ENCODE peak calls at places on chromosomes 7 and 10, in six cellular contexts. G is prostate gland, N is Peyer's patch, L is SK-N-SH, B is HAP-1, J is right lobe of liver. R is an unnamed sample.

GRCh38 chr7:113370910-113371309 is 252.6 kb upstream of the SMIM30 start:
- DNase-seq in B (no peak), J (no peak), L (no peak), N (no peak), G (no peak), R (no peak)

GRCh38 chr7:128214463-128214862 is 26.6 kb upstream of the LEP start:
- DNase-seq in B (no peak), N (no peak), G (no peak), L (no peak), J (no peak), R (no peak)

GRCh38 chr7:114508096-114508495 is 93.5 kb downstream of the FOXP2 start:
- DNase-seq in L (no peak), G (no peak), N (no peak), B (no peak), J (no peak), R (no peak)

GRCh38 chr7:87059525-87060287 is at the start of gene ELAPOR2:
- DNase-seq in G (peak; percentile 47), L (peak; percentile 98), J (peak; percentile 69), B (peak; percentile 66), N (peak; percentile 90), R (peak; percentile 72)

GRCh38 chr7:144821069-144821468 is 14.8 kb downstream of the TPK1 start:
- DNase-seq in N (no peak), J (no peak), L (no peak), G (no peak), B (no peak), R (no peak)

GRCh38 chr10:93138113-93138870 is 64.6 kb downstream of the CYP26A1 start:
- DNase-seq in J (no peak), L (no peak), G (peak; percentile 58), B (no peak), N (no peak), R (no peak)

GRCh38 chr7:81886211-81886764 is 116.4 kb upstream of the HGF start:
- DNase-seq in J (no peak), G (no peak), N (no peak), B (no peak), L (peak; percentile 4), R (no peak)

GRCh38 chr10:17006631-17007161 is 122.9 kb downstream of the CUBN start:
- DNase-seq in L (no peak), B (no peak), G (peak; percentile 16), N (no peak), J (no peak), R (no peak)

GRCh38 chr10:103498936-103499638 is 5.6 kb downstream of the NEURL1 start:
- DNase-seq in J (no peak), N (no peak), B (no peak), G (no peak), L (no peak), R (no peak)

GRCh38 chr7:33722383-33723096 is 182.8 kb upstream of the BMPER start:
- DNase-seq in B (no peak), N (no peak), J (no peak), L (peak; percentile 93), G (no peak), R (no peak)

DNA sequence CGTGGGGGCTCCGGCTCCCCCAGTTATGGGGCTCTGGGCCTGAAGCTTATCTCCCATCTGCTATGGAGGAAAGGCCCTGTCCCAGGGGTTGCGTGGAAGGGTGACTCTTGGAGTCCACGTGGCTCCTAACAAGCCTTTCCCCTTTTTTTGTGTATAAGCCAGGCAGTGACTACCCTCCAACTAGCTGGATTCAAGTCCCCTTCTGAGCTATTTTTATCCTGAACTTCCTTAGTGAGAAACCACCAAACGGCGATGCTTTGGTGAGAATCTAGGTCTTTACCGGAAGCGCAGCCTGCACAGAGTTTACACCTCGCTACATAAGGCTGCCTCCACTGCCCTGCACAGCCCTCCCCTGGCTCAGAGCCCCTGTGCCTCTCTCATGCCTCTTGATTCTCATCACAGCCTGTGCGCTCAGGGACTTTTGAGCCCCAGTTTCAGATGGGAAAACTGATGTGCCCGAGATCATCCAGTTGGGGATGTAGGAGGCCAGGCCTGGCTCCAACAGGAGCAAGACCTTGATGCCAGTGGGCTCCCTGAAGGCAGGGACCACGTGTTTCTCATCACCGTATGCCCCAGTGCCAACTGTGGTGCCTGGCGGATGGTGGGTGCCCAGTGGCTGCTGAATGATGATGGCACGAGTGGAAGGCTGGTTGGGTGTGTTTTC is 102.3 kb upstream of the PPIF start:
- DNase-seq in B (no peak), G (no peak), L (no peak), J (no peak), N (peak; percentile 83), R (no peak)
- H3K4me1 ChIP-seq in B (peaks cover 12% of the 10 kb centered on the region), G (peaks cover 25% of the 10 kb centered on the region), L (peaks cover 85% of the 10 kb centered on the region), J (no peaks in the 10 kb centered on the region), N (peaks cover 69% of the 10 kb centered on the region), R (peaks cover 31% of the 10 kb centered on the region)

DNA sequence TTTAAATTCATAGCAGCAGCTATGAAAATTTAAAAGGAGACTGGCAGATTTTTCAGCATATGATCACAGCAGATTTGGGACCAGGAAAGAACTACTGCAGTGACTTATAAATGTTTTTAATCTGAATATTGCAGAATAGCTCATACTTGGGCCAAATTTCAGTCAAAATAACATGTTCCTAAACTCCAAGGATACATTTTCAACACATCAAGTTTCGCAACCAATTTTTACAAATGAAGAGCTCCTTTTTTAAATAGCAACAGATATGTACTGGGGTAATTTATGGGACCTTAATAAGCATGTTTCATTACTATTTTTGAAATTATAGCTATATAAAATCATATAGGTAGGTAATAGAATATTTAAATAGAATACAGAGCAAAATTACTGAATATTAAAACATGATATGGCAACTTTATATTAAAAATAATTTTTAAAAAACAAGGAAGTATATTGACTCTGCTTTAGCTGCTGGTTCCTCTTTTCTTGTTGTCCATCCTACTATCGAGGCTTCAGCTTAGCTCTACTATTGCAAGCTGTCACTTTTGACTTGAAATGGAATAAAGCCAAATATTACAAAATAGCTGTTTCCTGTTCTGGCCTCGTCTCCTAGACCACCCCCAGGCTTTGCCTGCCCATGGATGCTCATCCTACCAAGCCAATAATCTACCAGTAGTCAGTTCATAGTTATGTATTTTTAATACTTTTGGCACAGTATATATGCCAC is 123.1 kb downstream of the NRBF2 start:
- DNase-seq in G (no peak), N (no peak), B (no peak), L (peak; percentile 18), J (no peak), R (no peak)
- H3K4me1 ChIP-seq in G (no peaks in the 10 kb centered on the region), N (peaks cover 48% of the 10 kb centered on the region), B (no peaks in the 10 kb centered on the region), L (peaks cover 12% of the 10 kb centered on the region), J (no peaks in the 10 kb centered on the region), R (peaks cover 20% of the 10 kb centered on the region)

GRCh38 chr7:56048245-56048644 is 3.0 kb downstream of the PSPH start:
- DNase-seq in B (no peak), N (no peak), J (no peak), L (no peak), G (no peak), R (no peak)

GRCh38 chr7:56051053-56051338 is 248 bp downstream of the PSPH start:
- DNase-seq in G (no peak), N (no peak), J (no peak), B (no peak), L (no peak), R (no peak)

GRCh38 chr7:56040691-56041090 is 10.6 kb downstream of the PSPH start:
- DNase-seq in N (no peak), G (no peak), J (no peak), B (no peak), L (no peak), R (no peak)

GRCh38 chr7:56046728-56047445 is 4.4 kb downstream of the PSPH start:
- DNase-seq in G (peak; percentile 31), B (peak; percentile 97), J (no peak), N (no peak), L (no peak), R (peak; percentile 50)

GRCh38 chr7:56045796-56046195 is 5.4 kb downstream of the PSPH start:
- DNase-seq in G (no peak), L (no peak), J (no peak), N (no peak), B (no peak), R (no peak)
- H3K4me1 ChIP-seq in G (no peaks in the 10 kb centered on the region), L (peaks cover 14% of the 10 kb centered on the region), J (no peaks in the 10 kb centered on the region), N (peaks cover 21% of the 10 kb centered on the region), B (peaks cover 36% of the 10 kb centered on the region), R (peaks cover 24% of the 10 kb centered on the region)

GRCh38 chr10:77513783-77514331 is 123.8 kb downstream of the KCNMA1 start:
- DNase-seq in B (no peak), L (peak; percentile 82), J (no peak), G (peak; percentile 26), N (peak; percentile 74), R (peak; percentile 81)

GRCh38 chr10:77510695-77511094 is 126.9 kb downstream of the KCNMA1 start:
- DNase-seq in N (no peak), G (no peak), B (no peak), J (no peak), L (no peak), R (no peak)

GRCh38 chr10:77511498-77512218 is 126.0 kb downstream of the KCNMA1 start:
- DNase-seq in L (no peak), B (no peak), N (no peak), G (no peak), J (no peak), R (no peak)

GRCh38 chr10:77512219-77512578 is 125.4 kb downstream of the KCNMA1 start:
- DNase-seq in N (no peak), B (no peak), L (no peak), J (no peak), G (no peak), R (no peak)

DNA sequence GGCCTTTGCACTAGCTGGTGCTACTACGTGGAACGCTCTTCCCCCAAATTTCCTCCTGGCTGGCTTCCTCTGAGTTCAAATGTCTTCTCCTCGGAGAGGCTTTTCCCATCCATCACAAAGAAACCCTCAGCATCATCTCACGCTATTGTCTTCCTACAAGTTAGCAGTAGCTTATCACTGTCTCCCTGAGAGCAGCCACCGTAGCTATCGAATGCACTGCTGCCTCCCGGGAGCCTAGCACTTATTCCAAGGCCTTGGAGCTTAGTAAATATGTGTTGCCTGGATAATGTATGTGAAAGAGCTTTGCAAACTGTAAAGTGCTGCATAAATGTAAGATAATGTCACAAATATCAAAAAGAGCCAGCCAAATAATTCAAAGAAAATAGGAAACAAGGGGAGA is 124.4 kb downstream of the KCNMA1 start:
- DNase-seq in L (no peak), B (no peak), J (no peak), G (no peak), N (no peak), R (no peak)
- H3K4me1 ChIP-seq in L (peaks cover 61% of the 10 kb centered on the region), B (no peaks in the 10 kb centered on the region), J (no peaks in the 10 kb centered on the region), G (no peaks in the 10 kb centered on the region), N (peaks cover 17% of the 10 kb centered on the region), R (peaks cover 5% of the 10 kb centered on the region)

DNA sequence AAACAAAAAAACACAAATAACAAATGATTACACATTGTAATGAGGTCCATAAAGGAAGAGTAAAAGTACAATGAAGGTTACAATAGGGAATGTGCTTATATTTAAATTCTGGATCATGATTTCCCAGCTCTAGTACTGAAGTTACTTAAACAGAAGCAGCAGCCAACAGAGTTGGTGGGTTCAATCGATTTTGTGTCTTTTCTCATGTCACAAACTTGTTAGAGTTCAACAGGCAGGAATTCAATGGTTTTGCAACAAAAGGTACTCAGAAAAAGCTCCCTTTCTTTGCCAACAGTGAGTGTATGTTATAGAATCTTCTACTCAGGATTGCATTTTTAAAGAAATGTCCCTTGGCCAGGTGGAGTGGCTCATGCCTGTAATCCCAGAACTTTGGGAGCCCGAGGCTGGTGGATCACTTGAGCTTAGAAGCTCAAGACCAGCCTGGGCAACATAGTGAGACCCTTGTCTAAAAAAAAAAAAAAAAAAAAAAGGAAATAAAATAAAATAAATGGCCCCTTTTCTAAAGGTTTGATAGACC is 29.6 kb upstream of the IL6 start:
- DNase-seq in J (no peak), N (no peak), G (no peak), B (no peak), L (no peak), R (no peak)
- H3K4me1 ChIP-seq in J (no peaks in the 10 kb centered on the region), N (no peaks in the 10 kb centered on the region), G (no peaks in the 10 kb centered on the region), B (no peaks in the 10 kb centered on the region), L (no peaks in the 10 kb centered on the region), R (no peaks in the 10 kb centered on the region)

R was measured in pancreas.